ENCODE peak calls at places on chromosomes 3 and 15, in six cellular contexts. D is spleen, R is ovary, I is PC-3, H is RWPE2, V is stomach. T is an unnamed sample.
A peak's percentile ranks its signal among the peaks of the same experiment; 100 is the strongest.

GRCh38 chr15:68768321-68768720 is 52.4 kb downstream of the ANP32A start:
- DNase-seq in D (no peak), R (no peak), I (peak; percentile 62), H (no peak), V (no peak), T (no peak)

GRCh38 chr15:37765809-37766208 is 168.6 kb upstream of the TMCO5A start:
- DNase-seq in D (no peak), R (no peak), I (no peak), H (no peak), V (no peak), T (no peak)

GRCh38 chr3:187403768-187404270 is 35.6 kb downstream of the RTP4 start:
- DNase-seq in D (no peak), R (no peak), I (peak; percentile 89), H (no peak), V (no peak), T (peak; percentile 86)

GRCh38 chr3:139301183-139301582 is 42.6 kb upstream of the MRPS22 start:
- DNase-seq in D (peak; percentile 53), R (no peak), I (peak; percentile 7), H (no peak), V (no peak), T (no peak)

GRCh38 chr3:188776447-188776846 is 395.3 kb upstream of the TPRG1 start:
- DNase-seq in D (no peak), R (no peak), I (peak; percentile 58), H (no peak), V (no peak), T (no peak)

GRCh38 chr3:38454884-38455638 is 1.4 kb downstream of the ACVR2B start:
- DNase-seq in D (peak; percentile 83), R (peak; percentile 88), I (peak; percentile 85), H (peak; percentile 80), V (peak; percentile 87), T (peak; percentile 94)

GRCh38 chr3:49534581-49535495 is 19.4 kb upstream of the BSN start:
- DNase-seq in D (no peak), R (peak; percentile 32), I (no peak), H (no peak), V (peak; percentile 43), T (peak; percentile 57)

GRCh38 chr3:126107203-126107939 is 23.4 kb upstream of the SLC41A3 start:
- DNase-seq in D (peak; percentile 66), R (no peak), I (no peak), H (no peak), V (no peak), T (no peak)

GRCh38 chr3:66378256-66378655 is 122.6 kb downstream of the LRIG1 start:
- DNase-seq in D (no peak), R (no peak), I (peak; percentile 10), H (no peak), V (no peak), T (no peak)

GRCh38 chr3:118833075-118833474 is 201.6 kb downstream of the IGSF11 start:
- DNase-seq in D (no peak), R (no peak), I (no peak), H (no peak), V (no peak), T (no peak)

DNA sequence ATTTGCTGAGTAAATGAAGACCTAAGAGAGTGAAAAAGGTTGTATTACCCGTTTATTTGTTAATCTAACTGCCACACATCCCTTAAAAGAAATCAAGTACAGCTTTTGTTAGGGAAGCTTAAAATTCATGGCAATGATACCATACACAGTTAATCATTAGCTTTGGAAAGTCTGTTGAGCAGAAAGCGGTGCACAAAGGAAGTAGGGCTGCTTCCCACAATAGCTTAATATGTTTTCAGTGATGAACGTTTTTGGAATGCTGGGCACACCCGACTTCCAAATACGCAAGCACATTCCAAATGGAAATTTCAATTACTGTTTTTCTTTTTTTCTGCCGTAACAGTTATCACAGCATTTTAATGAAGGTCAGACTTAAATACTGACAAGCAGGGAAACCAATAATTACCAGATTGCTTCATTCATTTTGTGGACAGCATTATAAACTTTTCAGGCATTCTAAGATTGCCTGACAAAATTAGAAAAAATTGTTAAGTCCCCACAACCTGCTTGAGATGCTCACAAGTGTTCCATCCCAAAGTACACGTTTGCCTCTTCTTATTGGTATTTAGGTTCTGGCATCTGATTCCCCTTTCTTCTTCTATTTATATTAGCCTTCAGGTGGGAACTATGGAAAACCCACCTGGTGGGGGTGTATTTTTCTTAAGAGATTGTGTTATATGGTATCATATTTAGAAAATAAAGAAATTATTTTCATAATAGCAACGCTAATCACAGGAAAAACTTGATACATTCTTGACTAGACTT is 1.1 kb upstream of the ECT2 start:
- DNase-seq in D (no peak), R (no peak), I (peak; percentile 98), H (peak; percentile 75), V (peak; percentile 39), T (peak; percentile 73)
- H3K4me3 ChIP-seq in D (peak overlapping the region; percentile 93), R (peak overlapping the region; percentile 36), I (peak overlapping the region; percentile 66), H (peak overlapping the region; percentile 18), V (peak overlapping the region; percentile 70), T (peak overlapping the region; percentile 94)

DNA sequence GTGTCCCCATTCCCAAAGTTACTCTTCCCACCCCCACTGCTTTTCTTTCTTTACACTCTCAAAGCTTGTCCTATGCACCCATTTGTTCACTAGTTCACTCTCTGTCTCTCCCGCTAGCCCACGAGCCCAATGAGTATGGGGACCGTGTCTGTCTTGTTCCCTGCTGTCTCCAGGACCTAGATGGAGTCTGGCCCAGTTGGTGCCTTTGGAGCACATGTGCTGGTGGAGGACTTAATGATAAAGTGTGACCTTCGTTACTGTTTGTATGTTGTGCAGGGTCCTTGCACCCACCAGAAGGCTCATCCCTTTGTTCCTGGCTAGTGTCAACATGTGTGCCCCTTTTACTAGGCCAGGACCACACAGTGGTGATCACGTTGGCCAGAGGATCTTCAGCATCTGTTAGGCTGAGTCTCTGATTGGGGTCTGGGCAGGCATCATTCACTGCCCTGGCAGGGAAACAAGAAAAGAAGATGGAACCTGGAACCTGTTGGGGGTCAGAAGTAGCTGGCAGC is 7.4 kb downstream of the CISH start:
- DNase-seq in D (no peak), R (no peak), I (no peak), H (no peak), V (no peak), T (peak; percentile 23)
- H3K4me1 ChIP-seq in D (peaks cover 96% of the 10 kb centered on the region), R (peaks cover 62% of the 10 kb centered on the region), I (peaks cover 27% of the 10 kb centered on the region), H (peaks cover 28% of the 10 kb centered on the region), V (peaks cover 93% of the 10 kb centered on the region), T (peaks cover 29% of the 10 kb centered on the region)

GRCh38 chr3:116939091-116939490 is 229.5 kb downstream of the TUSC7 start:
- DNase-seq in D (no peak), R (no peak), I (peak; percentile 17), H (no peak), V (no peak), T (no peak)
- H3K4me3 ChIP-seq in D (no peak overlapping the region), R (no peak overlapping the region), I (no peak overlapping the region), H (no peak overlapping the region), V (no peak overlapping the region), T (no peak overlapping the region)

GRCh38 chr3:36893137-36893557 is 51.7 kb downstream of the TRANK1 start:
- DNase-seq in D (peak; percentile 61), R (no peak), I (peak; percentile 34), H (no peak), V (no peak), T (peak; percentile 75)

GRCh38 chr3:36894924-36895323 is 49.9 kb downstream of the TRANK1 start:
- DNase-seq in D (no peak), R (no peak), I (no peak), H (no peak), V (no peak), T (no peak)

GRCh38 chr3:36891651-36892268 is 53.1 kb downstream of the TRANK1 start:
- DNase-seq in D (peak; percentile 72), R (no peak), I (no peak), H (no peak), V (no peak), T (no peak)

GRCh38 chr3:36892457-36893136 is 52.3 kb downstream of the TRANK1 start:
- DNase-seq in D (peak; percentile 68), R (no peak), I (no peak), H (no peak), V (no peak), T (no peak)

GRCh38 chr3:36895488-36896409 is 49.1 kb downstream of the TRANK1 start:
- DNase-seq in D (no peak), R (no peak), I (no peak), H (no peak), V (no peak), T (no peak)
- H3K4me1 ChIP-seq in D (peaks cover 70% of the 10 kb centered on the region), R (no peaks in the 10 kb centered on the region), I (no peaks in the 10 kb centered on the region), H (no peaks in the 10 kb centered on the region), V (peaks cover 4% of the 10 kb centered on the region), T (no peaks in the 10 kb centered on the region)

GRCh38 chr3:178968996-178969700 is 102.5 kb downstream of the ZMAT3 start:
- DNase-seq in D (no peak), R (no peak), I (no peak), H (no peak), V (no peak), T (no peak)
- H3K4me3 ChIP-seq in D (no peak overlapping the region), R (no peak overlapping the region), I (no peak overlapping the region), H (no peak overlapping the region), V (no peak overlapping the region), T (no peak overlapping the region)

GRCh38 chr15:101168898-101169297 is 83.0 kb downstream of the CHSY1 start:
- DNase-seq in D (peak; percentile 42), R (no peak), I (no peak), H (peak; percentile 58), V (no peak), T (no peak)
- H3K4me1 ChIP-seq in D (peaks cover 74% of the 10 kb centered on the region), R (peaks cover 9% of the 10 kb centered on the region), I (peaks cover 53% of the 10 kb centered on the region), H (peaks cover 56% of the 10 kb centered on the region), V (peaks cover 34% of the 10 kb centered on the region), T (peaks cover 53% of the 10 kb centered on the region)

DNA sequence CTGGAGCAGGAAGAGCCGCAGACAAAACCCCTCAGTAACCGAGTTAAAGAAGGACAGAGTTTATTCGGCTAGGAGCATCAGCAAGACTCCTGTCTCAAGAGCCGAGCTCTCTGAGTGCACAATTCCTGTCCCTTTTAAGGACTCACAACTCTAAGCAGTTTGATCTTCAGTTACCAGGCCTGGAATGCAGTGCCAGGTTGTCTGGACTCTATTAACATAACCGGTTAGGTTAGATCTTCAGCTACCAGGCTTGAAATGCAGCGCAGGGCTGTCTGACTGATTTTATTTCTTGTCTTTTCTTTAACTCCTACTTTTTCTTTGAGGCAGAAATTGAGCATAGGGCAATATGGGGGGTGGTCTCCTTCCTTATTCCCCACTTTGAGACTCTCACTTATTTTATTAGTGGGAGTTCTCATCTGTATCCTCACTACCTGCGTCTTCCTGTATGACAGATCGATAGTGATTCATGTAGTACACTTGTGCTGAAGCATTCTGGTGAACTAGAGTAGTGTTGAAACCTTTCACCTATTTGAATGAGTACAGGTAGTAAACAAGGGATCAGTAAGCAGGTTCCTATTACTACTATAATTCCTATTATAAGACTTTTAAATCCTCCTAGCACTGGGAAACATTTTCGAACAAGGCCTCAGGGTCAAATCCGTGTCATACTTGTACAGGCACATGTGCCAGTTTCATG is 325.0 kb downstream of the CGGBP1 start:
- DNase-seq in D (no peak), R (no peak), I (peak; percentile 82), H (no peak), V (no peak), T (no peak)
- H3K4me3 ChIP-seq in D (no peak overlapping the region), R (no peak overlapping the region), I (peak overlapping the region; percentile 55), H (no peak overlapping the region), V (no peak overlapping the region), T (no peak overlapping the region)